ENCODE peak calls at places on chromosome 1, in six cellular contexts. Y, V, Z, X, S and F are unnamed samples.

GRCh38 chr1:81296584-81296983 is 504.1 kb upstream of the ADGRL2 start:
- DNase-seq in Y (no peak), V (no peak), Z (no peak), X (no peak), S (no peak), F (no peak)

GRCh38 chr1:24656046-24656445 is 12.9 kb downstream of the SRRM1 start:
- DNase-seq in Y (no peak), V (no peak), Z (no peak), X (no peak), S (no peak), F (no peak)

GRCh38 chr1:199809311-199809710 is 218.2 kb upstream of the NR5A2 start:
- DNase-seq in Y (no peak), V (no peak), Z (no peak), X (no peak), S (no peak), F (no peak)

GRCh38 chr1:65694126-65694525 is 98.6 kb upstream of the PDE4B start:
- DNase-seq in Y (no peak), V (no peak), Z (no peak), X (no peak), S (no peak), F (no peak)

GRCh38 chr1:154154534-154155181 is at the start of gene NUP210L:
- DNase-seq in Y (no peak), V (peak; percentile 52), Z (no peak), X (peak; percentile 47), S (peak; percentile 90), F (peak; percentile 32)

GRCh38 chr1:208803371-208803811 is 559.2 kb upstream of the PLXNA2 start:
- DNase-seq in Y (no peak), V (no peak), Z (no peak), X (no peak), S (no peak), F (no peak)

GRCh38 chr1:45815667-45816458 is 12.5 kb downstream of the MAST2 start:
- DNase-seq in Y (no peak), V (no peak), Z (no peak), X (no peak), S (no peak), F (no peak)

GRCh38 chr1:204569478-204569877 is 53.3 kb downstream of the MDM4 start:
- DNase-seq in Y (no peak), V (no peak), Z (no peak), X (no peak), S (no peak), F (no peak)

GRCh38 chr1:162882248-162882666 is 21.3 kb upstream of the CCDC190 start:
- DNase-seq in Y (no peak), V (no peak), Z (no peak), X (no peak), S (no peak), F (no peak)

GRCh38 chr1:6245869-6246496 is 2.0 kb downstream of the HES3 start:
- DNase-seq in Y (no peak), V (peak; percentile 65), Z (peak; percentile 33), X (no peak), S (no peak), F (peak; percentile 41)

GRCh38 chr1:91015794-91016550 is 5.9 kb downstream of the ZNF644 start:
- DNase-seq in Y (no peak), V (no peak), Z (no peak), X (no peak), S (no peak), F (no peak)

GRCh38 chr1:156959414-156959813 is 39.0 kb downstream of the LRRC71 start:
- DNase-seq in Y (no peak), V (no peak), Z (no peak), X (no peak), S (no peak), F (no peak)

GRCh38 chr1:169364948-169365347 is 2.6 kb downstream of the NME7 start:
- DNase-seq in Y (no peak), V (no peak), Z (no peak), X (no peak), S (no peak), F (no peak)

GRCh38 chr1:109112056-109112651 is 1.8 kb upstream of the ELAPOR1 start:
- DNase-seq in Y (peak; percentile 34), V (no peak), Z (no peak), X (no peak), S (no peak), F (no peak)

GRCh38 chr1:172429324-172430127 is 9.0 kb downstream of the C1orf105 start:
- DNase-seq in Y (peak; percentile 65), V (no peak), Z (peak; percentile 36), X (peak; percentile 52), S (no peak), F (peak; percentile 31)

GRCh38 chr1:47436979-47437517 is 796 bp upstream of the FOXD2 start:
- DNase-seq in Y (no peak), V (no peak), Z (no peak), X (no peak), S (no peak), F (no peak)

GRCh38 chr1:38477811-38478210 is 381.8 kb downstream of the RRAGC start:
- DNase-seq in Y (no peak), V (no peak), Z (no peak), X (no peak), S (no peak), F (no peak)

GRCh38 chr1:38475624-38476005 is 384.0 kb downstream of the RRAGC start:
- DNase-seq in Y (no peak), V (no peak), Z (no peak), X (no peak), S (no peak), F (no peak)

GRCh38 chr1:38476784-38477175 is 382.8 kb downstream of the RRAGC start:
- DNase-seq in Y (no peak), V (no peak), Z (no peak), X (no peak), S (no peak), F (no peak)

GRCh38 chr1:38474738-38475623 is 384.6 kb downstream of the RRAGC start:
- DNase-seq in Y (no peak), V (no peak), Z (no peak), X (no peak), S (no peak), F (peak; percentile 37)

DNA sequence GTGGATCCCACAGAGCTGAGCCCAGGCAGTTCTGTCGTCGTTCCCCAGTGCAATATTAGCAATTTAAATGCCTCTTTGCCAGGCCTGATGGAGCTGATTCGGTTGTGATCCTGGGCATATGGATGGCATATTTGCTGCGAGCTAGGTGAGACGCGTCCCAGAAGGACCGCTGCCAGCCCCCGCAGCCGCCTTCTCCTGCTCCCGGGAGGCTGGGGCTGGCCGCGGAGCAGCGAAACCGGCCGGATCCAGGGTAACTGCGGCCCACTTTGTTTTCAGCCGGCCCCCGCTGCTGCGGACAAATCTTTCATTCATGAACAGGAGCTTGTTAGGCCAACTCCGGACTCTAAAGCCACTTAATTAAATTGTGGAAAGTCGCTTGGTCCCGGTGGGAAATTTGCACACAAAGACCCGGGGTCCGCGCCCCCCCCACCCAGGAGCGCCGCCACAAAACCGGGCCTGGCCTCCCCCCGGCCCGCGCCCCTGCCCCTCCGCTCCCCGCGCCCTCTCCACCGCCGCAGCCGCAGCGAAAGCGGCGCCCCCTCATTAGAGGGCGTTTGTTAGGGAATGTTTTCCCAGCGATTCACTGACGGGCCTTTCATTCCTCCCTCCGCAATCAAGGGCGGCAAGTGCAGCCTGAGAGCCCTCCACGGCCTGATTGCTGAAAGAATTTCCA is 383.3 kb downstream of the RRAGC start:
- DNase-seq in Y (no peak), V (no peak), Z (no peak), X (no peak), S (no peak), F (no peak)
- H3K4me3 ChIP-seq in Y (no peak overlapping the region), V (no peak overlapping the region), Z (peak overlapping the region; percentile 32), X (peak overlapping the region; percentile 29), S (peak overlapping the region; percentile 36), F (no peak overlapping the region)

GRCh38 chr1:8133657-8134430 is 107.7 kb upstream of the ERRFI1 start:
- DNase-seq in Y (no peak), V (peak; percentile 87), Z (peak; percentile 41), X (peak; percentile 87), S (peak; percentile 95), F (peak; percentile 63)
- TF ChIP-seq EP300 in Y (no peak), V (peak; percentile 20), Z (peak; percentile 48), X (peak; percentile 16), S (peak; percentile 2), F (no peak)

GRCh38 chr1:174156437-174156836 is 2.9 kb upstream of the RABGAP1L start:
- DNase-seq in Y (no peak), V (no peak), Z (no peak), X (no peak), S (no peak), F (no peak)

GRCh38 chr1:174159253-174160108 is at the start of gene RABGAP1L:
- DNase-seq in Y (peak; percentile 83), V (peak; percentile 95), Z (peak; percentile 95), X (peak; percentile 87), S (peak; percentile 96), F (peak; percentile 96)

GRCh38 chr1:174160109-174160473 is 771 bp downstream of the RABGAP1L start:
- DNase-seq in Y (peak; percentile 37), V (peak; percentile 56), Z (peak; percentile 66), X (peak; percentile 35), S (peak; percentile 73), F (peak; percentile 80)

GRCh38 chr1:174158767-174159252 is 510 bp upstream of the RABGAP1L start:
- DNase-seq in Y (peak; percentile 15), V (no peak), Z (no peak), X (no peak), S (no peak), F (no peak)

DNA sequence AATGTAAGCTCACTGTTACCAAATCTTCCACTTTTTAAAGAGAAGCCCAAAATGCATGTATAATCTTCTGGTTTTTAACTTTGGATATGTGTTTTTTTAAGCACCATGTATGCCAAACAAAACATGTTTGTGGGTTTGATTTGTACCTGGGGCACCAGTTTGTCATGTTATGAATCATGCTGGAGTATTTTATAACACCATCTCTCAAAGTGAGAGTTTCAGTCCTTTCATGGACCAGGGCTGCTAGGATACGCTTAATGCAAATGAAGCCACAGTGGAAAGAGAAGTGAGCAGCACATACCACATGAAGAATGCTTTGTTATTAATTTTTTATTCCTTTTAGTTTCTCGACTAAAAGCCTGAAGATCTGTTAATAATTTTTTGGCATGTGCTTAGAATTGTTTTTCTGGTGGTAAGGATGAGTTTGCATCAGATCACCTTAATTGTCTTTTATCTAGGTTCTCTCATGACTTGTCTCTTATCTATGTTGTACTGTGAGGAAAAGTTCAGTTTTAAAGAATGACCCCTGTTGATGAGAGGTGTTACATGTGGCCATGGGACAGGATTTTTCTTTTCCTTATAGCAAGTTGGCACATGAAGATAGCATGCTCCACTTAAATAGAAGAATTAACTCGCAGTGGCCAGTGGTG is 2.0 kb upstream of the RABGAP1L start:
- DNase-seq in Y (no peak), V (no peak), Z (no peak), X (no peak), S (no peak), F (no peak)
- H3K4me3 ChIP-seq in Y (no peak overlapping the region), V (no peak overlapping the region), Z (no peak overlapping the region), X (no peak overlapping the region), S (no peak overlapping the region), F (no peak overlapping the region)

GRCh38 chr1:95080446-95080845 is 7.7 kb upstream of the ALG14 start:
- DNase-seq in Y (no peak), V (no peak), Z (no peak), X (no peak), S (no peak), F (no peak)

GRCh38 chr1:95084317-95085176 is 11.8 kb upstream of the ALG14 start:
- DNase-seq in Y (peak; percentile 55), V (no peak), Z (no peak), X (peak; percentile 17), S (no peak), F (no peak)

GRCh38 chr1:95089888-95090287 is 17.1 kb upstream of the ALG14 start:
- DNase-seq in Y (no peak), V (no peak), Z (no peak), X (no peak), S (no peak), F (no peak)

GRCh38 chr1:95086949-95087533 is 14.3 kb upstream of the ALG14 start:
- DNase-seq in Y (peak; percentile 72), V (no peak), Z (no peak), X (peak; percentile 72), S (no peak), F (no peak)

GRCh38 chr1:95085376-95085775 is 12.6 kb upstream of the ALG14 start:
- DNase-seq in Y (no peak), V (no peak), Z (no peak), X (no peak), S (no peak), F (no peak)
- TF ChIP-seq EP300 in Y (no peak), V (no peak), Z (no peak), X (no peak), S (no peak), F (no peak)